ENCODE peak calls at places on chromosomes 1 and 21, in six cellular contexts. One of them, this sample, is unnamed.

GRCh38 chr21:33047231-33047630 is 21.5 kb downstream of the OLIG2 start:
- DNase-seq in cardiac muscle cell: peak
- DNase-seq in colonic mucosa: no peak
- DNase-seq in IMR-90: peak
- DNase-seq in fibroblast of the aortic adventitia: peak
- DNase-seq in NB4: no peak
- DNase-seq in this sample: peak

GRCh38 chr1:21587602-21587953 is 78.4 kb downstream of the ALPL start:
- DNase-seq in cardiac muscle cell: no peak
- DNase-seq in colonic mucosa: no peak
- DNase-seq in IMR-90: no peak
- DNase-seq in fibroblast of the aortic adventitia: no peak
- DNase-seq in NB4: no peak
- DNase-seq in this sample: no peak

GRCh38 chr1:222767152-222767571 is 30.2 kb downstream of the FAM177B start:
- DNase-seq in cardiac muscle cell: no peak
- DNase-seq in colonic mucosa: no peak
- DNase-seq in IMR-90: no peak
- DNase-seq in fibroblast of the aortic adventitia: no peak
- DNase-seq in NB4: no peak
- DNase-seq in this sample: no peak

GRCh38 chr1:10880063-10880462 is 83.6 kb upstream of the CASZ1 start:
- DNase-seq in cardiac muscle cell: no peak
- DNase-seq in colonic mucosa: no peak
- DNase-seq in IMR-90: no peak
- DNase-seq in fibroblast of the aortic adventitia: no peak
- DNase-seq in NB4: no peak
- DNase-seq in this sample: no peak

GRCh38 chr1:175376194-175376593 is 183.6 kb upstream of the KIAA0040 start:
- DNase-seq in cardiac muscle cell: peak
- DNase-seq in colonic mucosa: no peak
- DNase-seq in IMR-90: no peak
- DNase-seq in fibroblast of the aortic adventitia: no peak
- DNase-seq in NB4: peak
- DNase-seq in this sample: peak

GRCh38 chr1:25543425-25544242 is at the start of gene LDLRAP1:
- DNase-seq in cardiac muscle cell: peak
- DNase-seq in colonic mucosa: peak
- DNase-seq in IMR-90: peak
- DNase-seq in fibroblast of the aortic adventitia: peak
- DNase-seq in NB4: peak
- DNase-seq in this sample: peak

GRCh38 chr1:176998396-176998795 is 166.1 kb downstream of the ASTN1 start:
- DNase-seq in cardiac muscle cell: peak
- DNase-seq in colonic mucosa: no peak
- DNase-seq in IMR-90: no peak
- DNase-seq in fibroblast of the aortic adventitia: no peak
- DNase-seq in NB4: peak
- DNase-seq in this sample: no peak

GRCh38 chr1:206116191-206116872 is 856 bp downstream of the AVPR1B start:
- DNase-seq in cardiac muscle cell: no peak
- DNase-seq in colonic mucosa: no peak
- DNase-seq in IMR-90: no peak
- DNase-seq in fibroblast of the aortic adventitia: no peak
- DNase-seq in NB4: no peak
- DNase-seq in this sample: no peak

GRCh38 chr1:178388398-178389161 is 108.2 kb downstream of the CLEC20A start:
- DNase-seq in cardiac muscle cell: peak
- DNase-seq in colonic mucosa: no peak
- DNase-seq in IMR-90: peak
- DNase-seq in fibroblast of the aortic adventitia: peak
- DNase-seq in NB4: no peak
- DNase-seq in this sample: peak

GRCh38 chr21:36320421-36321324 is 676 bp downstream of the MORC3 start:
- DNase-seq in cardiac muscle cell: peak
- DNase-seq in colonic mucosa: peak
- DNase-seq in IMR-90: peak
- DNase-seq in fibroblast of the aortic adventitia: peak
- DNase-seq in NB4: peak
- DNase-seq in this sample: peak

GRCh38 chr1:198638894-198639319 is at the start of gene PTPRC:
- DNase-seq in cardiac muscle cell: no peak
- DNase-seq in colonic mucosa: no peak
- DNase-seq in IMR-90: no peak
- DNase-seq in fibroblast of the aortic adventitia: no peak
- DNase-seq in NB4: peak
- DNase-seq in this sample: no peak

GRCh38 chr1:198638441-198638840 is 399 bp upstream of the PTPRC start:
- DNase-seq in cardiac muscle cell: no peak
- DNase-seq in colonic mucosa: no peak
- DNase-seq in IMR-90: no peak
- DNase-seq in fibroblast of the aortic adventitia: no peak
- DNase-seq in NB4: no peak
- DNase-seq in this sample: no peak

GRCh38 chr1:198637157-198637556 is 1.7 kb upstream of the PTPRC start:
- DNase-seq in cardiac muscle cell: no peak
- DNase-seq in colonic mucosa: no peak
- DNase-seq in IMR-90: no peak
- DNase-seq in fibroblast of the aortic adventitia: no peak
- DNase-seq in NB4: no peak
- DNase-seq in this sample: no peak

GRCh38 chr1:198636391-198636790 is 2.4 kb upstream of the PTPRC start:
- DNase-seq in cardiac muscle cell: no peak
- DNase-seq in colonic mucosa: no peak
- DNase-seq in IMR-90: no peak
- DNase-seq in fibroblast of the aortic adventitia: no peak
- DNase-seq in NB4: no peak
- DNase-seq in this sample: no peak

DNA sequence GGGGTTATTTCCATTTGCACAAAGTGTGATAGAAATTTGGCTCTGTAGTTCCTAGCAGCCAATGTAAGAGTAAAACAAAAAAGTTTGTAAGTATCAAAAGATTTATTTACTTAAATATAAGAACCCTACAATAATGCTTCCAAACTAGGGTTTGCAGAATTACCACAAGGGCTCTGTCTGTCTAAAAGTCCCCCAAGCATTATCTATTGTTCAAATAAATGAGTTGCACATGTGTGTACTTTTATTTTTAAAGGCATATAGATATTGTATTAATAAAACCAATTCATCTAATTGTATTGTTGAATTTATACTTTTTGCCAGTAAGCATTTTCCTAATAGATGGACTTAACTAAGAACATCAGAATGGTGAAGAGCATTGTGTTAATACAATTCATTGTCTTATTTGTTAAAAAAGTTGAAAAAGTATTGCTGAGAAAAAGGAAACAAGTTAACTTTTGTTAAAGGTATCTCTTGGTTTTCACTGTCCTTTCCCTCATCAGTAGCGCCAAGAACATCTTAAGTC is 864 bp upstream of the PTPRC start:
- DNase-seq in cardiac muscle cell: no peak
- DNase-seq in colonic mucosa: no peak
- DNase-seq in IMR-90: no peak
- DNase-seq in fibroblast of the aortic adventitia: no peak
- DNase-seq in NB4: no peak
- DNase-seq in this sample: no peak
- H3K4me3 ChIP-seq in cardiac muscle cell: no peak
- H3K4me3 ChIP-seq in colonic mucosa: no peak
- H3K4me3 ChIP-seq in IMR-90: no peak
- H3K4me3 ChIP-seq in fibroblast of the aortic adventitia: no peak
- H3K4me3 ChIP-seq in NB4: no peak
- H3K4me3 ChIP-seq in this sample: no peak

DNA sequence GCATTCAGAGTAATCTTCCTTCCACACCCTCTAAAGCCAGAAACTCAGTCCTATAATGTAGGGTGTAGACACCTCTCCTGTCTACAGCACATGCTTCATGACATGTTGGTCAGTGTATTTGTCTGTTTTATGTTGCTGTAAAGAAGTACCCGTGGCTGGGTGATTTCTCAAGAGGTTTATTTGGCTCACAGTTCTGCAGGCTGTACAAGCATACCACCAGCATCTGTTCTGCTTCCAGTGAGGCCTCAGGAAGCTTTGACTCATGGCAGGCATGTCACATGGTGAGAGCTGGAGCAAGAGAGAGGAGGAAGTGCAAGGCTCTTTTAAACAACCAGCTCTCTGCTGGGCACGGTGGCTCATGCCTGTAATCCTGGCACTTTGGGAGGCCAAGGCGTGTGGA is 12.1 kb downstream of the PLOD1 start:
- DNase-seq in cardiac muscle cell: no peak
- DNase-seq in colonic mucosa: no peak
- DNase-seq in IMR-90: no peak
- DNase-seq in fibroblast of the aortic adventitia: no peak
- DNase-seq in NB4: peak
- DNase-seq in this sample: peak
- H3K4me3 ChIP-seq in cardiac muscle cell: no peak
- H3K4me3 ChIP-seq in colonic mucosa: no peak
- H3K4me3 ChIP-seq in IMR-90: no peak
- H3K4me3 ChIP-seq in fibroblast of the aortic adventitia: no peak
- H3K4me3 ChIP-seq in NB4: no peak
- H3K4me3 ChIP-seq in this sample: no peak

GRCh38 chr1:38120552-38121230 is 74.1 kb upstream of the POU3F1 start:
- DNase-seq in cardiac muscle cell: no peak
- DNase-seq in colonic mucosa: no peak
- DNase-seq in IMR-90: no peak
- DNase-seq in fibroblast of the aortic adventitia: no peak
- DNase-seq in NB4: no peak
- DNase-seq in this sample: no peak

GRCh38 chr1:38121231-38121680 is 74.7 kb upstream of the POU3F1 start:
- DNase-seq in cardiac muscle cell: no peak
- DNase-seq in colonic mucosa: no peak
- DNase-seq in IMR-90: no peak
- DNase-seq in fibroblast of the aortic adventitia: no peak
- DNase-seq in NB4: no peak
- DNase-seq in this sample: no peak

GRCh38 chr1:38117444-38117887 is 70.9 kb upstream of the POU3F1 start:
- DNase-seq in cardiac muscle cell: no peak
- DNase-seq in colonic mucosa: no peak
- DNase-seq in IMR-90: no peak
- DNase-seq in fibroblast of the aortic adventitia: no peak
- DNase-seq in NB4: no peak
- DNase-seq in this sample: no peak

GRCh38 chr1:38115682-38116187 is 69.1 kb upstream of the POU3F1 start:
- DNase-seq in cardiac muscle cell: no peak
- DNase-seq in colonic mucosa: no peak
- DNase-seq in IMR-90: no peak
- DNase-seq in fibroblast of the aortic adventitia: no peak
- DNase-seq in NB4: no peak
- DNase-seq in this sample: no peak

GRCh38 chr1:38119000-38119399 is 72.4 kb upstream of the POU3F1 start:
- DNase-seq in cardiac muscle cell: no peak
- DNase-seq in colonic mucosa: no peak
- DNase-seq in IMR-90: no peak
- DNase-seq in fibroblast of the aortic adventitia: no peak
- DNase-seq in NB4: no peak
- DNase-seq in this sample: no peak
- H3K4me3 ChIP-seq in cardiac muscle cell: no peak
- H3K4me3 ChIP-seq in colonic mucosa: no peak
- H3K4me3 ChIP-seq in IMR-90: no peak
- H3K4me3 ChIP-seq in fibroblast of the aortic adventitia: no peak
- H3K4me3 ChIP-seq in NB4: no peak
- H3K4me3 ChIP-seq in this sample: no peak

DNA sequence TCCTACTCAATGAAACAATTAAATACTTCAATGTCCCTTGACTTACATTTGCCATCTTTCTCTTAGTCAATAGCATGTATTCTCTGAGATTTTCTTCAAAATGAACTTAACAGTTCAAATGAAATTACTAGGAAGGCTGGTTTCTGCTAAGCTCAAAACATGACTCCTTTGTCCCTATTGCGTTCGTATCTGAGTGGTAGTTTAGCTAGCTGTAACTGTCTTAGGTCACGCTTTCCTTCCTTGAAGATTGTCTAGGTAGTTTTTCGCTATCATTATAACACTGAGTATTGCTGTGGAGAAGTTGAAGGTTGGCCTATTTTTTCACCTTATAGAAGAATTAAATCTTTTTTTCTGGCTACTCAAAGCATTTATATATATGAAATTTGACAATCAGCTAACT is 1535.2 kb downstream of the PLA2G4A start:
- DNase-seq in cardiac muscle cell: no peak
- DNase-seq in colonic mucosa: no peak
- DNase-seq in IMR-90: no peak
- DNase-seq in fibroblast of the aortic adventitia: no peak
- DNase-seq in NB4: no peak
- DNase-seq in this sample: no peak
- H3K4me3 ChIP-seq in cardiac muscle cell: no peak
- H3K4me3 ChIP-seq in colonic mucosa: no peak
- H3K4me3 ChIP-seq in IMR-90: no peak
- H3K4me3 ChIP-seq in fibroblast of the aortic adventitia: no peak
- H3K4me3 ChIP-seq in NB4: no peak
- H3K4me3 ChIP-seq in this sample: no peak

GRCh38 chr1:6961289-6961688 is 176.0 kb downstream of the CAMTA1 start:
- DNase-seq in cardiac muscle cell: no peak
- DNase-seq in colonic mucosa: no peak
- DNase-seq in IMR-90: no peak
- DNase-seq in fibroblast of the aortic adventitia: no peak
- DNase-seq in NB4: no peak
- DNase-seq in this sample: no peak

GRCh38 chr1:6960291-6960758 is 175.1 kb downstream of the CAMTA1 start:
- DNase-seq in cardiac muscle cell: peak
- DNase-seq in colonic mucosa: no peak
- DNase-seq in IMR-90: peak
- DNase-seq in fibroblast of the aortic adventitia: peak
- DNase-seq in NB4: no peak
- DNase-seq in this sample: no peak

GRCh38 chr1:6962956-6963915 is 178.0 kb downstream of the CAMTA1 start:
- DNase-seq in cardiac muscle cell: no peak
- DNase-seq in colonic mucosa: peak
- DNase-seq in IMR-90: no peak
- DNase-seq in fibroblast of the aortic adventitia: no peak
- DNase-seq in NB4: no peak
- DNase-seq in this sample: no peak

GRCh38 chr1:6962390-6962955 is 177.2 kb downstream of the CAMTA1 start:
- DNase-seq in cardiac muscle cell: peak
- DNase-seq in colonic mucosa: peak
- DNase-seq in IMR-90: no peak
- DNase-seq in fibroblast of the aortic adventitia: no peak
- DNase-seq in NB4: no peak
- DNase-seq in this sample: no peak

DNA sequence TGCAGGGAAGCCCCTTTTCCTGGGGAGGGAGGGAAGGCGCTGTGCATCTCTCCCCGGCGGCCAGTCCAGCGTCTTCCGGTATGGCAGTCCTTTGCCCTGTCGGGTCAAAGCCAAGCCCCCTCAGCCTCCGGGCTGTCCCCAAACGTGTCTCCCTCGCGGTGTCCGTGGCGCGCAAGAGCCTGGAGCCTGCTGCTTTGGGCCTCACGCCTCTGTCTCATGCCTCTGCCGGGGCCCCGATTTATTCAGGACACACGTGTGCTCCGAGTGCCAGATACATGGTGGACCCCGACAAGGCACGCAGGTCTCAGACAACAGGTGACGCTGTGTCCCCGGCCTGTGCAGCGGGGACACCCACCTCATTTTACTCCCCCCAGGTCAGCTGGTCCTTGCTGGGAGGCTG is 176.7 kb downstream of the CAMTA1 start:
- DNase-seq in cardiac muscle cell: no peak
- DNase-seq in colonic mucosa: no peak
- DNase-seq in IMR-90: no peak
- DNase-seq in fibroblast of the aortic adventitia: no peak
- DNase-seq in NB4: no peak
- DNase-seq in this sample: no peak
- H3K4me3 ChIP-seq in cardiac muscle cell: peak
- H3K4me3 ChIP-seq in colonic mucosa: peak
- H3K4me3 ChIP-seq in IMR-90: no peak
- H3K4me3 ChIP-seq in fibroblast of the aortic adventitia: no peak
- H3K4me3 ChIP-seq in NB4: no peak
- H3K4me3 ChIP-seq in this sample: no peak

GRCh38 chr21:43815107-43815742 is 25.8 kb downstream of the RRP1 start:
- DNase-seq in cardiac muscle cell: no peak
- DNase-seq in colonic mucosa: no peak
- DNase-seq in IMR-90: no peak
- DNase-seq in fibroblast of the aortic adventitia: no peak
- DNase-seq in NB4: no peak
- DNase-seq in this sample: no peak
- H3K4me3 ChIP-seq in cardiac muscle cell: no peak
- H3K4me3 ChIP-seq in colonic mucosa: no peak
- H3K4me3 ChIP-seq in IMR-90: no peak
- H3K4me3 ChIP-seq in fibroblast of the aortic adventitia: no peak
- H3K4me3 ChIP-seq in NB4: no peak
- H3K4me3 ChIP-seq in this sample: no peak

This sample was measured in fibroblast of pulmonary artery.